ENCODE peak calls at places on chromosome 16, in six cellular contexts. Z is mammary epithelial cell, B is IMR-90, D is keratinocyte, P is PC-3, N is hepatocyte. M is an unnamed sample.

GRCh38 chr16:7624871-7625766 is 292.5 kb downstream of the RBFOX1 start:
- DNase-seq in N (no peak), P (no peak), Z (no peak), D (no peak), B (no peak), M (no peak)

GRCh38 chr16:50618238-50618918 is 62.7 kb downstream of the SNX20 start:
- DNase-seq in N (no peak), Z (no peak), D (no peak), B (no peak), P (no peak), M (no peak)

GRCh38 chr16:68902376-68903345 is 59.3 kb downstream of the TANGO6 start:
- DNase-seq in D (no peak), B (peak; percentile 63), P (peak; percentile 80), Z (peak; percentile 66), N (peak; percentile 77), M (peak; percentile 72)

GRCh38 chr16:6274366-6274765 is 1058.3 kb upstream of the RBFOX1 start:
- DNase-seq in B (no peak), Z (no peak), N (no peak), P (no peak), D (no peak), M (no peak)

GRCh38 chr16:67148656-67149275 is 2.0 kb downstream of the B3GNT9 start:
- DNase-seq in Z (no peak), N (no peak), D (no peak), P (no peak), B (no peak), M (no peak)

GRCh38 chr16:67430504-67431076 is 331 bp upstream of the HSD11B2 start:
- DNase-seq in D (no peak), B (no peak), P (peak; percentile 52), N (peak; percentile 60), Z (peak; percentile 33), M (peak; percentile 41)

GRCh38 chr16:22631264-22631663 is 120.6 kb downstream of the NPIPB5 start:
- DNase-seq in P (no peak), Z (no peak), N (no peak), B (no peak), D (no peak), M (no peak)

GRCh38 chr16:85460983-85461813 is 151.9 kb upstream of the GSE1 start:
- DNase-seq in Z (peak; percentile 3), B (peak; percentile 56), D (no peak), N (peak; percentile 46), P (peak; percentile 6), M (peak; percentile 82)

GRCh38 chr16:76487411-76488064 is 210.3 kb downstream of the CNTNAP4 start:
- DNase-seq in Z (no peak), P (no peak), B (no peak), N (no peak), D (no peak), M (no peak)

GRCh38 chr16:83803811-83804210 is 4.0 kb upstream of the HSBP1 start:
- DNase-seq in D (no peak), P (peak; percentile 85), B (no peak), Z (no peak), N (no peak), M (no peak)
- H2AFZ ChIP-seq in D (no peak overlapping the region), P (peak overlapping the region; percentile 62), B (no peak overlapping the region), Z (no peak overlapping the region), N (no peak overlapping the region), M (no peak overlapping the region)

GRCh38 chr16:1000608-1001007 is 19.0 kb downstream of the SOX8 start:
- DNase-seq in N (no peak), B (no peak), D (no peak), P (no peak), Z (no peak), M (no peak)

GRCh38 chr16:999677-1000076 is 18.1 kb downstream of the SOX8 start:
- DNase-seq in Z (no peak), P (no peak), N (no peak), D (no peak), B (no peak), M (no peak)

GRCh38 chr16:998615-999014 is 17.0 kb downstream of the SOX8 start:
- DNase-seq in D (no peak), Z (no peak), B (no peak), P (no peak), N (no peak), M (no peak)

GRCh38 chr16:1002399-1003161 is 21.0 kb downstream of the SOX8 start:
- DNase-seq in P (peak; percentile 94), N (peak; percentile 77), Z (peak; percentile 69), B (peak; percentile 81), D (peak; percentile 26), M (peak; percentile 86)

GRCh38 chr16:1001096-1001495 is 19.5 kb downstream of the SOX8 start:
- DNase-seq in P (no peak), N (no peak), Z (no peak), B (no peak), D (no peak), M (no peak)
- H2AFZ ChIP-seq in P (no peak overlapping the region), N (no peak overlapping the region), Z (no peak overlapping the region), B (no peak overlapping the region), D (no peak overlapping the region), M (no peak overlapping the region)

GRCh38 chr16:2251281-2252111 is at the start of gene ECI1:
- DNase-seq in B (peak; percentile 92), N (peak; percentile 98), Z (peak; percentile 93), P (peak; percentile 93), D (no peak), M (peak; percentile 98)
- H2AFZ ChIP-seq in B (peak within 1 kb of the TSS; percentile 89), N (peak within 1 kb of the TSS; percentile 66), Z (peak within 1 kb of the TSS; percentile 69), P (no peak within 1 kb of the TSS), D (no peak within 1 kb of the TSS), M (peak within 1 kb of the TSS; percentile 86)

DNA sequence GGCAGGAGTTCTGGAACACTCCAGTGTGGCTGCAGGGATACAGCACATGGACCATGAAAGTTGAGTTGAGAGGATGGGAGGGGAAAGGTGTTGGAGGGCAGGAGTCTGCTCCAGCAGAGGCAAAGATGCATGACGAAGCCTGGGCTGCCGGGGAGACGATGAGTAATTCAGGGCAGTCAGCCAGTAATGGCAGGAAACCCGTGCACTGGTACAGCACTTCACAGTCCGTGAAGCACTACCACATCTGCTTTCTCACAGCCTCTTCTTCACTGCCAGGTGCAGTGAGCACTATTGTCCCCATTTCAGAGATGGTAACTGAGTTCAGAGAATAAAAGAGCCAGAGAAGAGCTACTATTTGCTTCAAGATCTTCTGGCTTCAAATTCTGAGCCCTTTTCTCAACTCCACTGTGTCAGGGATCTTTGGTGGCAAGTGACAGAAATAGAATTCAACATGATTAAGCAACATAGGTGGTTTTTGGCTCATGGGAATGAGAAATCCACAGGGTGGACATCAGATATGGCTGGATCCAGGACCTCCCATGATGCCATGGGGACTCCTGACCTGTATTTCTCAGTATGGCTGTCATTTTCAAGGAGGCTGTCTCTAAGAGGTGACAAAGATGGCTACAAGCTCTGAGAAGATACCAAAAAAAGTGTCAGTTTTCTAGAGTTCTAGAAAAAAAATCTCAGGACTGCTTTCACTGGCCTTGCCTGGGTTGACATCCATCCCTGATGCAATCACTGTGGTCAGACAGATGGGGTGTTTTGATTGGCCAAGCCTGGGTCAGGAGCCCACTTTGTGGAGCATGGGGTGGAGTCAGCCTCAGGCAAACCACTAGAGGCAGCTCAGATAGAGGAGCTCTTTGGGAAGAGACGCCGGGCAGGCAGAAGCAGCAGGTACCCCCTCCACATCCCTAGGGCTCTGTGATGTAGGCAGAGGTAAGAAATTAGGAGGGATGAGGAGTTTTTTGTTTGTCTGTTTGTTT is 24.7 kb downstream of the IL21R start:
- DNase-seq in B (peak; percentile 96), N (no peak), D (no peak), P (peak; percentile 80), Z (peak; percentile 92), M (peak; percentile 94)
- H2AFZ ChIP-seq in B (peak overlapping the region; percentile 47), N (no peak overlapping the region), D (no peak overlapping the region), P (no peak overlapping the region), Z (peak overlapping the region; percentile 43), M (no peak overlapping the region)

GRCh38 chr16:2482181-2483107 is 7.5 kb downstream of the TBC1D24 start:
- DNase-seq in B (peak; percentile 71), Z (peak; percentile 43), P (no peak), D (no peak), N (no peak), M (peak; percentile 92)
- H2AFZ ChIP-seq in B (peak overlapping the region; percentile 91), Z (peak overlapping the region; percentile 69), P (no peak overlapping the region), D (no peak overlapping the region), N (no peak overlapping the region), M (peak overlapping the region; percentile 72)

M was measured in GM23248.